ENCODE peak calls at places on chromosomes 6 and 20, in four cellular contexts. One of them, this sample, is unnamed.

GRCh38 chr6:31204751-31205145 is 34.3 kb upstream of the POU5F1 start:
- DNase-seq in PC-3: no peak
- DNase-seq in heart right ventricle: no peak
- DNase-seq in brain microvascular endothelial cell: no peak
- DNase-seq in this sample: no peak

GRCh38 chr6:16832027-16832688 is 70.9 kb upstream of the ATXN1 start:
- DNase-seq in brain microvascular endothelial cell: no peak
- DNase-seq in PC-3: no peak
- DNase-seq in heart right ventricle: no peak
- DNase-seq in this sample: no peak

GRCh38 chr20:36391456-36391855 is 85.3 kb downstream of the DLGAP4 start:
- DNase-seq in brain microvascular endothelial cell: peak; percentile 18
- DNase-seq in heart right ventricle: no peak
- DNase-seq in PC-3: peak; percentile 16
- DNase-seq in this sample: no peak

GRCh38 chr20:3820901-3821727 is 767 bp downstream of the AP5S1 start:
- DNase-seq in brain microvascular endothelial cell: no peak
- DNase-seq in PC-3: peak; percentile 34
- DNase-seq in heart right ventricle: no peak
- DNase-seq in this sample: no peak

GRCh38 chr6:139124887-139125672 is 9.8 kb upstream of the HECA start:
- DNase-seq in PC-3: peak; percentile 73
- DNase-seq in brain microvascular endothelial cell: peak; percentile 62
- DNase-seq in heart right ventricle: peak; percentile 66
- DNase-seq in this sample: peak; percentile 53

GRCh38 chr20:57392130-57392445 is 892 bp downstream of the RBM38 start:
- DNase-seq in brain microvascular endothelial cell: no peak
- DNase-seq in PC-3: no peak
- DNase-seq in heart right ventricle: no peak
- DNase-seq in this sample: no peak

GRCh38 chr20:22791877-22792525 is 207.6 kb upstream of the FOXA2 start:
- DNase-seq in brain microvascular endothelial cell: no peak
- DNase-seq in PC-3: peak; percentile 87
- DNase-seq in heart right ventricle: no peak
- DNase-seq in this sample: no peak

GRCh38 chr6:129212081-129212480 is 329.1 kb downstream of the LAMA2 start:
- DNase-seq in PC-3: no peak
- DNase-seq in heart right ventricle: no peak
- DNase-seq in brain microvascular endothelial cell: no peak
- DNase-seq in this sample: no peak

GRCh38 chr20:50304501-50304856 is 113.8 kb downstream of the CEBPB start:
- DNase-seq in brain microvascular endothelial cell: no peak
- DNase-seq in PC-3: no peak
- DNase-seq in heart right ventricle: peak; percentile 83
- DNase-seq in this sample: no peak

GRCh38 chr6:39047434-39048327 is 900 bp upstream of the GLP1R start:
- DNase-seq in brain microvascular endothelial cell: no peak
- DNase-seq in heart right ventricle: no peak
- DNase-seq in PC-3: no peak
- DNase-seq in this sample: no peak
- H3K4me3 ChIP-seq in brain microvascular endothelial cell: no peak overlapping the region
- H3K4me3 ChIP-seq in heart right ventricle: no peak overlapping the region
- H3K4me3 ChIP-seq in PC-3: no peak overlapping the region
- H3K4me3 ChIP-seq in this sample: no peak overlapping the region

GRCh38 chr6:9697263-9697931 is 717.5 kb downstream of the TFAP2A start:
- DNase-seq in PC-3: no peak
- DNase-seq in brain microvascular endothelial cell: no peak
- DNase-seq in heart right ventricle: no peak
- DNase-seq in this sample: no peak
- H3K4me3 ChIP-seq in PC-3: no peak overlapping the region
- H3K4me3 ChIP-seq in brain microvascular endothelial cell: no peak overlapping the region
- H3K4me3 ChIP-seq in heart right ventricle: no peak overlapping the region
- H3K4me3 ChIP-seq in this sample: no peak overlapping the region

GRCh38 chr6:15401120-15401519 is 155.3 kb downstream of the JARID2 start:
- DNase-seq in brain microvascular endothelial cell: no peak
- DNase-seq in heart right ventricle: no peak
- DNase-seq in PC-3: no peak
- DNase-seq in this sample: no peak
- H3K4me3 ChIP-seq in brain microvascular endothelial cell: no peak overlapping the region
- H3K4me3 ChIP-seq in heart right ventricle: peak overlapping the region; percentile 45
- H3K4me3 ChIP-seq in PC-3: no peak overlapping the region
- H3K4me3 ChIP-seq in this sample: no peak overlapping the region

GRCh38 chr6:119311514-119312142 is 37.9 kb downstream of the MAN1A1 start:
- DNase-seq in PC-3: no peak
- DNase-seq in heart right ventricle: no peak
- DNase-seq in brain microvascular endothelial cell: no peak
- DNase-seq in this sample: no peak

GRCh38 chr6:119312875-119313338 is 36.7 kb downstream of the MAN1A1 start:
- DNase-seq in PC-3: no peak
- DNase-seq in brain microvascular endothelial cell: no peak
- DNase-seq in heart right ventricle: no peak
- DNase-seq in this sample: no peak

GRCh38 chr6:119314894-119315272 is 34.7 kb downstream of the MAN1A1 start:
- DNase-seq in heart right ventricle: no peak
- DNase-seq in brain microvascular endothelial cell: no peak
- DNase-seq in PC-3: no peak
- DNase-seq in this sample: no peak

GRCh38 chr6:119312441-119312840 is 37.1 kb downstream of the MAN1A1 start:
- DNase-seq in heart right ventricle: no peak
- DNase-seq in PC-3: no peak
- DNase-seq in brain microvascular endothelial cell: no peak
- DNase-seq in this sample: no peak

DNA sequence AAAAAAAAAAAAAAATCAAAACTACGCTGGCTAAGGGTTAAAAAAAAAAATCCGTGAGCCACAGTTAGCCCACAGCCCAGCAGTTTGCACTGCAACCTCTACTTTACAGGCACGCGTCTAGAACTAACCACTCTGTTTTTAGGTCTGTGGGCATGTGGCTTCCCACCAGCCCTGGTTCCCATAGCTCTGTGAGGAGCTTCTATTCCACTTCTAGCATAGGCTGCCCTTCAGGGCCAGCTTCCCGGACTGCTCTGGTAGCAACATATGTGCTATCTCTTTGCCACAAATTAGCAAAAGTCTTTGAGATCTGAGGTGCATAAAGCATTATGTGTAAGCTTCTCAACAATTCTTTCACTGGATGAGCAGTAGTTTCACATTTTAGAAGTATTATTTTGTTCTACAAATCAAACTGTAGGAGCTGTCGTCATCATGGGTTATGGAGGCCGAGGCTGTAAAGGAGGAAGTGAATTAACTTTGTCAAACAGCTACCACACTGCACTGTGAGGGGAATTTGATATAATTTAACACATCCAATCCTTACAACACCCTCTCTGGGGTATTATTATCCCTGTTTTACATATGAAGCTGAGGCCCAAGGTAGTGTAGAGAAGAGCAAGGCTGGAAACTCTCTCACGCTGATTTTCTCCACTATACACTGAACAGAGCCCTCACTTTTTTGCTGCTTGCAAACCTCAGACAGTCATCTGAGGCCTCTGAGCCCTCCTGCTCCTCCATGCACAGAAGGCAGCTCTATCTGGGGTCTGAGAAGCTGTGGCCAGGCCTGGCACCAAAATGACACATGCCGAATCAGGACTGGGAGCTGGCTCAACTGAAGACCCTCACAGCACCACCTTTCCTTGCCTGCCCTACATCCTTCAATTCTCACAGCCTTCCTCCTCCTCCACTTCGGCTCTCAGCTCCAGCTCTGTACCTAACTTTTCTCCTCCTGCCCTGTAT is 35.3 kb downstream of the MAN1A1 start:
- DNase-seq in heart right ventricle: no peak
- DNase-seq in PC-3: no peak
- DNase-seq in brain microvascular endothelial cell: no peak
- DNase-seq in this sample: no peak
- H3K4me3 ChIP-seq in heart right ventricle: no peak overlapping the region
- H3K4me3 ChIP-seq in PC-3: no peak overlapping the region
- H3K4me3 ChIP-seq in brain microvascular endothelial cell: no peak overlapping the region
- H3K4me3 ChIP-seq in this sample: no peak overlapping the region

This sample was measured in skeletal muscle cell.